ENCODE peak calls at places on chromosome 13, in seven cellular contexts. H is astrocyte of the cerebellum, Y is epithelial cell of esophagus, C is mucosa of gallbladder, M is iPS-NIHi11, I is AML-193, K is Peyer's patch. F is an unnamed sample.

GRCh38 chr13:75938811-75939525 is 302.8 kb downstream of the LMO7 start:
- DNase-seq in H (peak), Y (no peak), C (no peak), M (no peak), I (no peak), K (no peak), F (no peak)

GRCh38 chr13:98782654-98783053 is 30.2 kb upstream of the SLC15A1 start:
- DNase-seq in H (no peak), Y (peak), C (no peak), M (no peak), I (no peak), K (peak), F (no peak)

GRCh38 chr13:40170091-40170490 is 496.4 kb downstream of the FOXO1 start:
- DNase-seq in H (no peak), Y (no peak), C (no peak), M (no peak), I (no peak), K (no peak), F (no peak)

GRCh38 chr13:112054616-112055015 is 12.3 kb upstream of the SOX1 start:
- DNase-seq in H (no peak), Y (no peak), C (no peak), M (no peak), I (no peak), K (no peak), F (no peak)

GRCh38 chr13:23378009-23378632 is 55.4 kb downstream of the SACS start:
- DNase-seq in H (peak), Y (peak), C (no peak), M (peak), I (peak), K (peak), F (no peak)

GRCh38 chr13:96824110-96824509 is 170.2 kb downstream of the OXGR1 start:
- DNase-seq in H (no peak), Y (no peak), C (no peak), M (no peak), I (no peak), K (no peak), F (no peak)

GRCh38 chr13:31540316-31540715 is 199.0 kb upstream of the RXFP2 start:
- DNase-seq in H (no peak), Y (no peak), C (no peak), M (no peak), I (no peak), K (no peak), F (no peak)

GRCh38 chr13:95115525-95115924 is 185.7 kb downstream of the ABCC4 start:
- DNase-seq in H (no peak), Y (peak), C (peak), M (no peak), I (no peak), K (peak), F (no peak)

GRCh38 chr13:25415196-25415595 is 43.4 kb downstream of the ATP8A2 start:
- DNase-seq in H (no peak), Y (no peak), C (no peak), M (no peak), I (no peak), K (no peak), F (no peak)

GRCh38 chr13:33642374-33643065 is 175.4 kb upstream of the RFC3 start:
- DNase-seq in H (no peak), Y (peak), C (peak), M (no peak), I (peak), K (peak), F (peak)

GRCh38 chr13:75621147-75621546 is 15.0 kb upstream of the LMO7 start:
- DNase-seq in H (no peak), Y (no peak), C (no peak), M (no peak), I (no peak), K (no peak), F (no peak)

GRCh38 chr13:49669735-49670309 is 21.5 kb downstream of the EBPL start:
- DNase-seq in H (peak), Y (peak), C (peak), M (peak), I (peak), K (peak), F (peak)

GRCh38 chr13:95834134-95834765 is 157.3 kb downstream of the DNAJC3 start:
- DNase-seq in H (peak), Y (peak), C (peak), M (peak), I (peak), K (peak), F (peak)

GRCh38 chr13:36736119-36736726 is 62.4 kb downstream of the SERTM1 start:
- DNase-seq in H (peak), Y (peak), C (peak), M (peak), I (peak), K (peak), F (peak)

GRCh38 chr13:25775986-25776385 is 275.8 kb downstream of the SHISA2 start:
- DNase-seq in H (no peak), Y (no peak), C (no peak), M (no peak), I (no peak), K (no peak), F (peak)

GRCh38 chr13:73697166-73697565 is 437.0 kb downstream of the KLF12 start:
- DNase-seq in H (no peak), Y (no peak), C (no peak), M (no peak), I (no peak), K (no peak), F (no peak)

GRCh38 chr13:107190065-107190464 is 622.1 kb upstream of the ARGLU1 start:
- DNase-seq in H (no peak), Y (no peak), C (no peak), M (no peak), I (no peak), K (no peak), F (no peak)

F was measured in neural progenitor cell.